ENCODE peak calls at places on chromosomes 16 and 17, in six cellular contexts. One of them, this sample, is unnamed.

GRCh38 chr17:74566132-74566753 is 1.1 kb downstream of the CD300H start:
- DNase-seq in adrenal gland: no peak
- DNase-seq in small intestine: peak; percentile 18
- DNase-seq in transverse colon: peak; percentile 39
- DNase-seq in iPS DF 6.9: peak; percentile 22
- DNase-seq in A549: peak; percentile 51
- DNase-seq in this sample: no peak

GRCh38 chr17:67606896-67607604 is 110.7 kb upstream of the NOL11 start:
- DNase-seq in A549: no peak
- DNase-seq in small intestine: no peak
- DNase-seq in adrenal gland: peak; percentile 71
- DNase-seq in transverse colon: no peak
- DNase-seq in iPS DF 6.9: no peak
- DNase-seq in this sample: no peak

GRCh38 chr17:48586355-48586924 is 3.6 kb downstream of the HOXB3 start:
- DNase-seq in iPS DF 6.9: no peak
- DNase-seq in adrenal gland: no peak
- DNase-seq in small intestine: no peak
- DNase-seq in A549: no peak
- DNase-seq in transverse colon: no peak
- DNase-seq in this sample: no peak

GRCh38 chr16:11488304-11488703 is 98.4 kb downstream of the LITAF start:
- DNase-seq in A549: no peak
- DNase-seq in transverse colon: no peak
- DNase-seq in iPS DF 6.9: no peak
- DNase-seq in adrenal gland: no peak
- DNase-seq in small intestine: no peak
- DNase-seq in this sample: no peak

GRCh38 chr17:64146418-64147109 is 16.6 kb upstream of the ERN1 start:
- DNase-seq in small intestine: peak; percentile 46
- DNase-seq in A549: peak; percentile 31
- DNase-seq in iPS DF 6.9: no peak
- DNase-seq in adrenal gland: peak; percentile 66
- DNase-seq in transverse colon: peak; percentile 60
- DNase-seq in this sample: peak; percentile 79

GRCh38 chr16:4531816-4532215 is 6.8 kb downstream of the CDIP1 start:
- DNase-seq in iPS DF 6.9: no peak
- DNase-seq in adrenal gland: no peak
- DNase-seq in A549: no peak
- DNase-seq in transverse colon: no peak
- DNase-seq in small intestine: no peak
- DNase-seq in this sample: no peak

GRCh38 chr17:36807496-36808180 is 129.6 kb upstream of the LHX1 start:
- DNase-seq in small intestine: no peak
- DNase-seq in A549: no peak
- DNase-seq in adrenal gland: no peak
- DNase-seq in iPS DF 6.9: no peak
- DNase-seq in transverse colon: no peak
- DNase-seq in this sample: no peak

GRCh38 chr16:66905633-66906539 is 12.8 kb downstream of the CDH16 start:
- DNase-seq in iPS DF 6.9: no peak
- DNase-seq in small intestine: peak; percentile 98
- DNase-seq in A549: no peak
- DNase-seq in adrenal gland: no peak
- DNase-seq in transverse colon: peak; percentile 86
- DNase-seq in this sample: no peak

GRCh38 chr16:87608400-87608985 is 6.2 kb downstream of the JPH3 start:
- DNase-seq in iPS DF 6.9: peak; percentile 58
- DNase-seq in A549: no peak
- DNase-seq in small intestine: peak; percentile 22
- DNase-seq in adrenal gland: peak; percentile 74
- DNase-seq in transverse colon: peak; percentile 36
- DNase-seq in this sample: peak; percentile 73

GRCh38 chr16:79287424-79287917 is 313.1 kb downstream of the MAF start:
- DNase-seq in iPS DF 6.9: no peak
- DNase-seq in transverse colon: no peak
- DNase-seq in A549: no peak
- DNase-seq in adrenal gland: no peak
- DNase-seq in small intestine: no peak
- DNase-seq in this sample: no peak

GRCh38 chr17:36863131-36863530 is 74.1 kb upstream of the LHX1 start:
- DNase-seq in A549: no peak
- DNase-seq in transverse colon: no peak
- DNase-seq in adrenal gland: no peak
- DNase-seq in iPS DF 6.9: no peak
- DNase-seq in small intestine: no peak
- DNase-seq in this sample: no peak

GRCh38 chr17:18984273-18985114 is 20.1 kb downstream of the FAM83G start:
- DNase-seq in A549: no peak
- DNase-seq in transverse colon: no peak
- DNase-seq in adrenal gland: no peak
- DNase-seq in small intestine: no peak
- DNase-seq in iPS DF 6.9: no peak
- DNase-seq in this sample: no peak

GRCh38 chr17:55426851-55427586 is 5.4 kb upstream of the MMD start:
- DNase-seq in transverse colon: no peak
- DNase-seq in A549: no peak
- DNase-seq in iPS DF 6.9: no peak
- DNase-seq in small intestine: no peak
- DNase-seq in adrenal gland: no peak
- DNase-seq in this sample: no peak

GRCh38 chr16:80804451-80805383 is at the start of gene CDYL2:
- DNase-seq in transverse colon: peak; percentile 61
- DNase-seq in A549: peak; percentile 28
- DNase-seq in iPS DF 6.9: no peak
- DNase-seq in adrenal gland: peak; percentile 44
- DNase-seq in small intestine: peak; percentile 70
- DNase-seq in this sample: no peak

GRCh38 chr17:42282478-42283080 is 5.7 kb upstream of the STAT5A start:
- DNase-seq in small intestine: no peak
- DNase-seq in transverse colon: no peak
- DNase-seq in adrenal gland: peak; percentile 11
- DNase-seq in A549: no peak
- DNase-seq in iPS DF 6.9: no peak
- DNase-seq in this sample: no peak

GRCh38 chr17:2238432-2239169 is 65.0 kb downstream of the SMG6 start:
- DNase-seq in transverse colon: peak; percentile 34
- DNase-seq in small intestine: no peak
- DNase-seq in iPS DF 6.9: no peak
- DNase-seq in A549: no peak
- DNase-seq in adrenal gland: no peak
- DNase-seq in this sample: no peak

GRCh38 chr17:65750678-65751077 is 189.2 kb upstream of the AXIN2 start:
- DNase-seq in iPS DF 6.9: no peak
- DNase-seq in small intestine: peak; percentile 86
- DNase-seq in transverse colon: peak; percentile 70
- DNase-seq in adrenal gland: peak; percentile 88
- DNase-seq in A549: peak; percentile 67
- DNase-seq in this sample: no peak

GRCh38 chr17:1558401-1558800 is 4.2 kb downstream of the PITPNA start:
- DNase-seq in adrenal gland: no peak
- DNase-seq in iPS DF 6.9: no peak
- DNase-seq in A549: no peak
- DNase-seq in small intestine: no peak
- DNase-seq in transverse colon: no peak
- DNase-seq in this sample: no peak

GRCh38 chr17:1029196-1029911 is 32.4 kb downstream of the TIMM22 start:
- DNase-seq in transverse colon: peak; percentile 43
- DNase-seq in iPS DF 6.9: no peak
- DNase-seq in adrenal gland: no peak
- DNase-seq in small intestine: no peak
- DNase-seq in A549: no peak
- DNase-seq in this sample: peak; percentile 90

GRCh38 chr17:16199093-16199492 is 16.2 kb downstream of the NCOR1 start:
- DNase-seq in A549: no peak
- DNase-seq in small intestine: no peak
- DNase-seq in adrenal gland: no peak
- DNase-seq in iPS DF 6.9: peak; percentile 5
- DNase-seq in transverse colon: no peak
- DNase-seq in this sample: no peak

GRCh38 chr17:57407287-57408063 is 151.2 kb downstream of the MSI2 start:
- DNase-seq in A549: no peak
- DNase-seq in adrenal gland: no peak
- DNase-seq in transverse colon: peak; percentile 62
- DNase-seq in small intestine: peak; percentile 19
- DNase-seq in iPS DF 6.9: no peak
- DNase-seq in this sample: no peak

GRCh38 chr17:32876414-32877163 is at the start of gene MYO1D:
- DNase-seq in A549: peak; percentile 35
- DNase-seq in adrenal gland: peak; percentile 70
- DNase-seq in small intestine: peak; percentile 81
- DNase-seq in transverse colon: peak; percentile 88
- DNase-seq in iPS DF 6.9: no peak
- DNase-seq in this sample: peak; percentile 84

GRCh38 chr16:4666537-4667202 is 26.7 kb upstream of the NUDT16L1 start:
- DNase-seq in transverse colon: no peak
- DNase-seq in iPS DF 6.9: no peak
- DNase-seq in A549: no peak
- DNase-seq in small intestine: no peak
- DNase-seq in adrenal gland: no peak
- DNase-seq in this sample: no peak

GRCh38 chr17:33523577-33523981 is 230.5 kb upstream of the ASIC2 start:
- DNase-seq in adrenal gland: no peak
- DNase-seq in iPS DF 6.9: no peak
- DNase-seq in transverse colon: peak; percentile 10
- DNase-seq in A549: no peak
- DNase-seq in small intestine: no peak
- DNase-seq in this sample: peak; percentile 62

GRCh38 chr16:4511441-4512082 is 27.0 kb downstream of the CDIP1 start:
- DNase-seq in A549: peak; percentile 80
- DNase-seq in transverse colon: peak; percentile 56
- DNase-seq in adrenal gland: no peak
- DNase-seq in iPS DF 6.9: peak; percentile 68
- DNase-seq in small intestine: peak; percentile 67
- DNase-seq in this sample: no peak

GRCh38 chr17:1767358-1767757 is 5.5 kb downstream of the SERPINF1 start:
- DNase-seq in small intestine: no peak
- DNase-seq in adrenal gland: no peak
- DNase-seq in iPS DF 6.9: no peak
- DNase-seq in A549: no peak
- DNase-seq in transverse colon: no peak
- DNase-seq in this sample: no peak

GRCh38 chr17:71909155-71909554 is 211.7 kb upstream of the SOX9 start:
- DNase-seq in adrenal gland: no peak
- DNase-seq in small intestine: no peak
- DNase-seq in A549: no peak
- DNase-seq in transverse colon: no peak
- DNase-seq in iPS DF 6.9: no peak
- DNase-seq in this sample: no peak

GRCh38 chr17:75773121-75773807 is 8.3 kb upstream of the GALK1 start:
- DNase-seq in small intestine: no peak
- DNase-seq in adrenal gland: no peak
- DNase-seq in A549: no peak
- DNase-seq in transverse colon: peak; percentile 14
- DNase-seq in iPS DF 6.9: no peak
- DNase-seq in this sample: no peak

GRCh38 chr16:87918314-87918713 is 18.0 kb downstream of the CA5A start:
- DNase-seq in adrenal gland: peak; percentile 77
- DNase-seq in transverse colon: no peak
- DNase-seq in small intestine: no peak
- DNase-seq in iPS DF 6.9: no peak
- DNase-seq in A549: no peak
- DNase-seq in this sample: peak; percentile 64

GRCh38 chr16:57469917-57470470 is 7.5 kb downstream of the POLR2C start:
- DNase-seq in transverse colon: no peak
- DNase-seq in iPS DF 6.9: no peak
- DNase-seq in A549: no peak
- DNase-seq in small intestine: no peak
- DNase-seq in adrenal gland: no peak
- DNase-seq in this sample: no peak

GRCh38 chr16:74677868-74678267 is 11.2 kb upstream of the RFWD3 start:
- DNase-seq in iPS DF 6.9: no peak
- DNase-seq in small intestine: no peak
- DNase-seq in adrenal gland: no peak
- DNase-seq in A549: no peak
- DNase-seq in transverse colon: no peak
- DNase-seq in this sample: no peak

DNA sequence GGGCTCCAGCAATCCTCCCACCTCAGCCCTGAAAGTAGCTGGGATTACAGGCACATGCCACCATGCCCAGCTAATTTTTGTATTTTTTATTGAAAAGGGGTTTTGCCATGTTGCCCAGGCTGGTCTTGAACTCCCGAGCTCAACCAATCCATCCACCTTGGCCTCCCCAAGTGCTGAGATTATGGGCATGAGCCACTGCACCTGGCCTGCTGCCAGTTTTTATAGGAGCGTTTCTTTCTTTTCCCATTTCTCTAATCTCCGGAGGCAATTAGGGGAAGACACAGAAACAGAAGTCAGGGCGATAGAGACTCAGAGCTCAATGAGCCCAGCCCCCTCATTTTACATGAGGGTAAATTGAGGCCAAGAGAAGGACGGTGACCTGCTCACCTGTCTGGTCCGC is 10.4 kb downstream of the MGAT5B start:
- DNase-seq in adrenal gland: no peak
- DNase-seq in iPS DF 6.9: no peak
- DNase-seq in small intestine: no peak
- DNase-seq in transverse colon: no peak
- DNase-seq in A549: no peak
- DNase-seq in this sample: no peak
- H3K9me3 ChIP-seq in adrenal gland: no peaks in the 10 kb centered on the region
- H3K9me3 ChIP-seq in iPS DF 6.9: no peaks in the 10 kb centered on the region
- H3K9me3 ChIP-seq in small intestine: no peaks in the 10 kb centered on the region
- H3K9me3 ChIP-seq in transverse colon: no peaks in the 10 kb centered on the region
- H3K9me3 ChIP-seq in A549: peaks cover 12% of the 10 kb centered on the region
- H3K9me3 ChIP-seq in this sample: no peaks in the 10 kb centered on the region

GRCh38 chr16:84860383-84860782 is 40.6 kb downstream of the CRISPLD2 start:
- DNase-seq in small intestine: no peak
- DNase-seq in iPS DF 6.9: no peak
- DNase-seq in A549: no peak
- DNase-seq in transverse colon: no peak
- DNase-seq in adrenal gland: no peak
- DNase-seq in this sample: no peak
- H3K27ac ChIP-seq in small intestine: no peak overlapping the region
- H3K27ac ChIP-seq in iPS DF 6.9: no peak overlapping the region
- H3K27ac ChIP-seq in A549: no peak overlapping the region
- H3K27ac ChIP-seq in transverse colon: no peak overlapping the region
- H3K27ac ChIP-seq in adrenal gland: no peak overlapping the region
- H3K27ac ChIP-seq in this sample: no peak overlapping the region

DNA sequence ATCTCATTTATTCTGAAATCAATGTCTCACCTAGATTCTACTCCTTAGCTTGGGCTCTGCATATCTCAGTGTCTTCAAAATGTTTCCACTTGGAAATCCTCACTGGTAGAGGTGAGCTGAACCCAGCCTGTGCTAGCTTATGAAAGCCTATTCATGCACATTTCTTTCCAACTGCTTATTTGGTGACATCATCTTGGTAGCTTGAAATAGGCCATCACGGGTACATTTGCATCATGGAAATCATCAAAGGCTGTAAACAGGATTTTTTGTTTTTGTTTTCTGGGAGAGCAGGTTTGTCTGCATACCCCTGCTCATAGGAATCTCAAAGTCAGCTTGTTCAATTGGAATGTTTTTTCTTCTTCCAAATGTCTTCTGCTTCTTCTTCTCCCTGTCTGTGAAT is 130.8 kb downstream of the KCNJ18 start:
- DNase-seq in iPS DF 6.9: no peak
- DNase-seq in transverse colon: no peak
- DNase-seq in adrenal gland: no peak
- DNase-seq in A549: no peak
- DNase-seq in small intestine: no peak
- DNase-seq in this sample: no peak
- H3K9me3 ChIP-seq in iPS DF 6.9: peaks cover 18% of the 10 kb centered on the region
- H3K9me3 ChIP-seq in transverse colon: peaks cover 6% of the 10 kb centered on the region
- H3K9me3 ChIP-seq in adrenal gland: no peaks in the 10 kb centered on the region
- H3K9me3 ChIP-seq in A549: no peaks in the 10 kb centered on the region
- H3K9me3 ChIP-seq in small intestine: no peaks in the 10 kb centered on the region
- H3K9me3 ChIP-seq in this sample: no peaks in the 10 kb centered on the region

GRCh38 chr16:46922239-46922638 is 38.1 kb downstream of the GPT2 start:
- DNase-seq in adrenal gland: no peak
- DNase-seq in iPS DF 6.9: no peak
- DNase-seq in A549: no peak
- DNase-seq in transverse colon: no peak
- DNase-seq in small intestine: peak; percentile 11
- DNase-seq in this sample: no peak
- H3K27ac ChIP-seq in adrenal gland: no peak overlapping the region
- H3K27ac ChIP-seq in iPS DF 6.9: no peak overlapping the region
- H3K27ac ChIP-seq in A549: no peak overlapping the region
- H3K27ac ChIP-seq in transverse colon: no peak overlapping the region
- H3K27ac ChIP-seq in small intestine: no peak overlapping the region
- H3K27ac ChIP-seq in this sample: no peak overlapping the region